ENCODE peak calls at places on chromosomes 6 and 20, in six cellular contexts. One of them, this sample, is unnamed.

GRCh38 chr20:57756921-57757320 is 47.1 kb upstream of the PMEPA1 start:
- DNase-seq in GM13977: no peak
- DNase-seq in heart left ventricle: no peak
- DNase-seq in ELR: no peak
- DNase-seq in fibroblast of lung: no peak
- DNase-seq in bronchial epithelial cell: no peak
- DNase-seq in this sample: no peak

GRCh38 chr6:85193339-85193738 is 256.5 kb upstream of the NT5E start:
- DNase-seq in heart left ventricle: no peak
- DNase-seq in GM13977: no peak
- DNase-seq in bronchial epithelial cell: no peak
- DNase-seq in ELR: no peak
- DNase-seq in fibroblast of lung: no peak
- DNase-seq in this sample: no peak

GRCh38 chr6:143271024-143271423 is 179.5 kb downstream of the ADAT2 start:
- DNase-seq in fibroblast of lung: peak; percentile 85
- DNase-seq in GM13977: no peak
- DNase-seq in ELR: peak; percentile 73
- DNase-seq in bronchial epithelial cell: peak; percentile 90
- DNase-seq in heart left ventricle: peak; percentile 35
- DNase-seq in this sample: no peak

GRCh38 chr20:42024653-42025052 is 406.5 kb upstream of the CHD6 start:
- DNase-seq in fibroblast of lung: no peak
- DNase-seq in ELR: no peak
- DNase-seq in bronchial epithelial cell: no peak
- DNase-seq in heart left ventricle: no peak
- DNase-seq in GM13977: no peak
- DNase-seq in this sample: no peak

GRCh38 chr20:47392015-47392720 is 35.7 kb upstream of the ZMYND8 start:
- DNase-seq in GM13977: peak; percentile 52
- DNase-seq in fibroblast of lung: peak; percentile 93
- DNase-seq in ELR: peak; percentile 100
- DNase-seq in bronchial epithelial cell: peak; percentile 99
- DNase-seq in heart left ventricle: no peak
- DNase-seq in this sample: no peak

GRCh38 chr6:66771626-66772025 is 1064.6 kb upstream of the EYS start:
- DNase-seq in GM13977: no peak
- DNase-seq in bronchial epithelial cell: peak; percentile 0
- DNase-seq in fibroblast of lung: peak; percentile 11
- DNase-seq in heart left ventricle: no peak
- DNase-seq in ELR: no peak
- DNase-seq in this sample: no peak

GRCh38 chr20:47454298-47455132 is 47.2 kb upstream of the NCOA3 start:
- DNase-seq in heart left ventricle: no peak
- DNase-seq in ELR: no peak
- DNase-seq in fibroblast of lung: no peak
- DNase-seq in GM13977: no peak
- DNase-seq in bronchial epithelial cell: no peak
- DNase-seq in this sample: no peak

GRCh38 chr20:51801220-51801991 is 915 bp downstream of the SALL4 start:
- DNase-seq in bronchial epithelial cell: no peak
- DNase-seq in heart left ventricle: no peak
- DNase-seq in GM13977: no peak
- DNase-seq in ELR: peak; percentile 36
- DNase-seq in fibroblast of lung: no peak
- DNase-seq in this sample: no peak

GRCh38 chr6:15171026-15171425 is 74.8 kb upstream of the JARID2 start:
- DNase-seq in fibroblast of lung: no peak
- DNase-seq in ELR: no peak
- DNase-seq in GM13977: no peak
- DNase-seq in bronchial epithelial cell: no peak
- DNase-seq in heart left ventricle: no peak
- DNase-seq in this sample: no peak

GRCh38 chr6:120137492-120137891 is 787.9 kb upstream of the MAN1A1 start:
- DNase-seq in fibroblast of lung: no peak
- DNase-seq in GM13977: no peak
- DNase-seq in ELR: no peak
- DNase-seq in bronchial epithelial cell: no peak
- DNase-seq in heart left ventricle: no peak
- DNase-seq in this sample: no peak

GRCh38 chr20:64033981-64034493 is 1.9 kb upstream of the C20orf204 start:
- DNase-seq in GM13977: no peak
- DNase-seq in fibroblast of lung: no peak
- DNase-seq in heart left ventricle: peak; percentile 59
- DNase-seq in ELR: no peak
- DNase-seq in bronchial epithelial cell: no peak
- DNase-seq in this sample: peak; percentile 67

GRCh38 chr6:48200874-48201273 is 89.9 kb upstream of the PTCHD4 start:
- DNase-seq in ELR: no peak
- DNase-seq in GM13977: no peak
- DNase-seq in fibroblast of lung: no peak
- DNase-seq in heart left ventricle: no peak
- DNase-seq in bronchial epithelial cell: no peak
- DNase-seq in this sample: no peak

GRCh38 chr20:36861625-36861874 is 14.4 kb upstream of the TLDC2 start:
- DNase-seq in heart left ventricle: peak; percentile 53
- DNase-seq in GM13977: no peak
- DNase-seq in ELR: peak; percentile 54
- DNase-seq in bronchial epithelial cell: no peak
- DNase-seq in fibroblast of lung: no peak
- DNase-seq in this sample: peak; percentile 74